ENCODE peak calls at places on chromosomes 13 and 19, in five cellular contexts. M is activated T-helper 1 cell treated with anti-CD3 and anti-CD28 coated beads, Interleukin-2, amount 50 U/mL, for 16 hours; D is Daoy; O is CD4-positive, alpha-beta memory T cell; Y is C1 segment of cervical spinal cord. C is an unnamed sample.

GRCh38 chr13:44818016-44818415 is 171.3 kb downstream of the NUFIP1 start:
- DNase-seq in M (no peak), D (no peak), O (no peak), Y (no peak), C (no peak)

GRCh38 chr13:114107686-114108081 is 24.7 kb downstream of the RASA3 start:
- DNase-seq in M (no peak), D (peak), O (no peak), Y (no peak), C (no peak)

GRCh38 chr13:50580684-50581305 is 262.7 kb downstream of the DLEU7 start:
- DNase-seq in M (no peak), D (peak), O (no peak), Y (no peak), C (no peak)

GRCh38 chr19:800360-801029 is 3.2 kb downstream of the PTBP1 start:
- DNase-seq in M (no peak), D (no peak), O (no peak), Y (no peak), C (no peak)

GRCh38 chr13:36000028-36000427 is 131.2 kb downstream of the DCLK1 start:
- DNase-seq in M (no peak), D (no peak), O (no peak), Y (no peak), C (no peak)

GRCh38 chr13:31998131-31998530 is 33.4 kb upstream of the FRY start:
- DNase-seq in M (no peak), D (no peak), O (no peak), Y (no peak), C (no peak)

GRCh38 chr19:42375415-42376176 is 14.5 kb downstream of the CNFN start:
- DNase-seq in M (no peak), D (no peak), O (no peak), Y (no peak), C (no peak)

GRCh38 chr13:20780318-20780717 is 6.6 kb upstream of the EEF1AKMT1 start:
- DNase-seq in M (no peak), D (no peak), O (no peak), Y (no peak), C (no peak)

GRCh38 chr19:19461671-19462622 is 53.4 kb downstream of the TSSK6 start:
- DNase-seq in M (no peak), D (no peak), O (no peak), Y (no peak), C (no peak)

GRCh38 chr19:50510121-50510670 is 795 bp downstream of the JOSD2 start:
- DNase-seq in M (no peak), D (no peak), O (no peak), Y (no peak), C (no peak)

GRCh38 chr13:98423417-98423816 is 153.5 kb downstream of the STK24 start:
- DNase-seq in M (no peak), D (no peak), O (no peak), Y (no peak), C (no peak)

GRCh38 chr19:52270266-52270885 is 989 bp downstream of the ZNF766 start:
- DNase-seq in M (no peak), D (peak), O (peak), Y (no peak), C (peak)

GRCh38 chr19:2494447-2495129 is 18.7 kb downstream of the GADD45B start:
- DNase-seq in M (peak), D (peak), O (peak), Y (no peak), C (peak)

GRCh38 chr19:2461751-2462634 is 5.2 kb upstream of the LMNB2 start:
- DNase-seq in M (no peak), D (peak), O (peak), Y (no peak), C (peak)

GRCh38 chr19:43759515-43759914 is 4.8 kb upstream of the SMG9 start:
- DNase-seq in M (no peak), D (peak), O (no peak), Y (no peak), C (no peak)

GRCh38 chr13:23547000-23547590 is 23.1 kb upstream of the TNFRSF19 start:
- DNase-seq in M (no peak), D (peak), O (no peak), Y (no peak), C (no peak)

GRCh38 chr19:45881909-45882528 is 3.9 kb downstream of the IRF2BP1 start:
- DNase-seq in M (no peak), D (no peak), O (no peak), Y (no peak), C (no peak)

GRCh38 chr19:34257559-34257924 is 3.2 kb downstream of the GARRE1 start:
- DNase-seq in M (no peak), D (no peak), O (no peak), Y (no peak), C (no peak)

GRCh38 chr13:31023126-31023525 is 90.7 kb downstream of the TEX26 start:
- DNase-seq in M (no peak), D (no peak), O (no peak), Y (no peak), C (no peak)

GRCh38 chr13:49395416-49396277 is 48.2 kb downstream of the CAB39L start:
- DNase-seq in M (no peak), D (no peak), O (no peak), Y (no peak), C (no peak)

GRCh38 chr13:106521101-106521799 is 14.2 kb downstream of the EFNB2 start:
- DNase-seq in M (no peak), D (no peak), O (no peak), Y (no peak), C (no peak)

GRCh38 chr13:21800847-21801616 is 130.2 kb downstream of the FGF9 start:
- DNase-seq in M (no peak), D (peak), O (no peak), Y (no peak), C (no peak)

GRCh38 chr19:5533257-5533656 is 34.5 kb downstream of the TINCR start:
- DNase-seq in M (no peak), D (no peak), O (no peak), Y (no peak), C (no peak)

C was measured in naive B cell.